ENCODE peak calls at places on chromosomes 12 and 14, in five cellular contexts. W is GM23338, O is HCT116, C is stomach, Y is SK-N-MC. H is an unnamed sample.

GRCh38 chr12:127119600-127120140 is 1147.3 kb upstream of the TMEM132C start:
- DNase-seq in C (no peak), Y (no peak), W (no peak), O (no peak), H (no peak)

GRCh38 chr12:65168606-65169310 is 625 bp upstream of the LEMD3 start:
- DNase-seq in Y (no peak), C (no peak), O (no peak), W (no peak), H (no peak)

GRCh38 chr12:11814362-11814761 is 164.9 kb downstream of the ETV6 start:
- DNase-seq in Y (no peak), O (no peak), W (no peak), C (no peak), H (no peak)

GRCh38 chr12:18690653-18691052 is 47.2 kb downstream of the PLCZ1 start:
- DNase-seq in C (no peak), Y (no peak), O (peak; percentile 79), W (no peak), H (no peak)

GRCh38 chr14:48788771-48789170 is 797.4 kb downstream of the RPS29 start:
- DNase-seq in O (no peak), W (no peak), Y (no peak), C (no peak), H (no peak)

GRCh38 chr14:58772814-58773620 is 135.3 kb downstream of the DACT1 start:
- DNase-seq in Y (no peak), W (peak; percentile 48), O (peak; percentile 12), C (no peak), H (no peak)

GRCh38 chr14:99682809-99683618 is 1.1 kb upstream of the CYP46A1 start:
- DNase-seq in C (peak; percentile 84), O (peak; percentile 46), Y (no peak), W (peak; percentile 87), H (peak; percentile 74)

GRCh38 chr12:101642115-101643067 is 47.6 kb downstream of the MYBPC1 start:
- DNase-seq in Y (no peak), C (peak; percentile 67), W (peak; percentile 94), O (no peak), H (no peak)

GRCh38 chr12:57631566-57632368 is 1.2 kb downstream of the B4GALNT1 start:
- DNase-seq in Y (no peak), O (no peak), C (no peak), W (peak; percentile 47), H (no peak)

GRCh38 chr14:80645667-80646413 is 295.7 kb downstream of the CEP128 start:
- DNase-seq in W (no peak), C (no peak), O (no peak), Y (no peak), H (no peak)

GRCh38 chr12:26608706-26609105 is 224.3 kb downstream of the ITPR2 start:
- DNase-seq in Y (no peak), C (no peak), W (no peak), O (no peak), H (no peak)

GRCh38 chr12:62785941-62786559 is 148.9 kb downstream of the PPM1H start:
- DNase-seq in C (no peak), Y (no peak), O (peak; percentile 86), W (no peak), H (no peak)

GRCh38 chr12:212799-213526 is 994 bp downstream of the SLC6A12 start:
- DNase-seq in W (no peak), C (peak; percentile 46), O (no peak), Y (no peak), H (no peak)

GRCh38 chr12:33609910-33610309 is 170.3 kb upstream of the SYT10 start:
- DNase-seq in C (no peak), Y (no peak), W (no peak), O (no peak), H (no peak)

GRCh38 chr12:52151859-52152783 is 39.7 kb downstream of the KRT80 start:
- DNase-seq in O (no peak), C (peak; percentile 79), W (peak; percentile 91), Y (no peak), H (peak; percentile 91)
- TF ChIP-seq POLR2AphosphoS5 in O (peak; percentile 25), C (no peak), W (no peak), Y (no peak), H (no peak)

GRCh38 chr12:70275045-70275444 is 31.8 kb downstream of the CNOT2 start:
- DNase-seq in O (no peak), W (no peak), Y (no peak), C (no peak), H (no peak)
- H3K4me3 ChIP-seq in O (no peak overlapping the region), W (no peak overlapping the region), Y (no peak overlapping the region), C (no peak overlapping the region), H (no peak overlapping the region)

GRCh38 chr12:31715283-31715825 is 13.5 kb downstream of the AMN1 start:
- DNase-seq in Y (no peak), O (no peak), C (no peak), W (peak; percentile 17), H (no peak)
- TF ChIP-seq POLR2AphosphoS5 in Y (no peak), O (no peak), C (peak; percentile 50), W (no peak), H (no peak)

GRCh38 chr12:4274960-4275868 is 1.7 kb downstream of the CCND2 start:
- DNase-seq in W (peak; percentile 73), Y (no peak), O (no peak), C (no peak), H (no peak)

GRCh38 chr12:4277856-4278581 is 4.5 kb downstream of the CCND2 start:
- DNase-seq in O (no peak), C (no peak), W (no peak), Y (no peak), H (no peak)

GRCh38 chr12:4275869-4276253 is 2.3 kb downstream of the CCND2 start:
- DNase-seq in W (peak; percentile 36), Y (no peak), O (no peak), C (no peak), H (no peak)

GRCh38 chr12:4277205-4277543 is 3.6 kb downstream of the CCND2 start:
- DNase-seq in W (no peak), O (no peak), Y (no peak), C (no peak), H (no peak)

DNA sequence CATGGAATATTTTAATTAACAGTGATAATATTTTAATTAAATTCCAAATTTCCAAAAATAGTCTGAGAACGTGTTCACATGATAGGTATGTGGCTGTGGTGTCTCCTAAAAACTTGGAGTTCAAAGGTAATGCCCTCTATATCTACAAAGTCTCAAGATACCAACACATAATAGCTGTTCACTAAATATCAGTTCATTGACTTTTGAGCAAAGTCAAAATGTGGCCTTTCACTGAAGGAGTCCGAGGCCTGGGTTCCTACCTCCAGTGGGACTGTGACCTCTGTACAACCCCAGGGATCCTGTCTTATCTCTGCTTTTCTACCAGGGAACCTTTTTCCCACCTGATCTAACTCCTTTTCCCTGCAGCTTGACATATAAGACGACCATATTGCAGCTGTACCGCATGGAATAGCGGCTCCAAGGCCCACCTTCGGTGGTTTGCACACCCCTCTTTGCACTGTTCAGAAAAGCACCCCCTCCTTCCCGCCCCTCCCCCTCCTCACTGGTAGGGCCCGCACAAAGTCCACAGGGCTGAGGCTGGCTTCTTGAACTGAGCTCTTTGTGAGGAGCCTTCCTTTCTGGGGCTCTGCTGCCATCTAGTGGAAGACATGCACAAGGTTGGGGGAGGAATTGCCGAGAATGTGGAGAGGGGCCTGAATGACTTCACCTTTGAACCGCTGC is 3.1 kb downstream of the CCND2 start:
- DNase-seq in C (peak; percentile 77), O (peak; percentile 67), Y (peak; percentile 73), W (peak; percentile 97), H (no peak)
- H3K4me3 ChIP-seq in C (peak overlapping the region; percentile 61), O (no peak overlapping the region), Y (peak overlapping the region; percentile 97), W (peak overlapping the region; percentile 99), H (peak overlapping the region; percentile 62)

H was measured in breast epithelium.